ENCODE peak calls at places on chromosomes 3 and 15, in seven cellular contexts. Q is H1, U is IMR-90, Z is neuronal stem cell, D is H9, A is trophoblast cell, R is mesenchymal stem cell. M is an unnamed sample.

GRCh38 chr3:108455212-108455705 is 55.1 kb downstream of the MYH15 start:
- DNase-seq in Q (no peak), U (peak; percentile 41), Z (no peak), D (no peak), A (no peak), R (no peak), M (no peak)

GRCh38 chr3:43400162-43400561 is 113.8 kb downstream of the SNRK start:
- DNase-seq in Q (no peak), U (no peak), Z (no peak), D (no peak), A (no peak), R (no peak), M (no peak)

GRCh38 chr3:135471911-135472310 is 493.6 kb upstream of the PPP2R3A start:
- DNase-seq in Q (no peak), U (no peak), Z (no peak), D (no peak), A (no peak), R (no peak), M (no peak)

GRCh38 chr3:13030649-13031048 is 42.6 kb downstream of the IQSEC1 start:
- DNase-seq in Q (no peak), U (no peak), Z (no peak), D (no peak), A (no peak), R (no peak), M (no peak)

GRCh38 chr3:27723803-27724458 is 1.8 kb upstream of the EOMES start:
- DNase-seq in Q (peak; percentile 57), U (no peak), Z (no peak), D (no peak), A (no peak), R (no peak), M (peak; percentile 47)

GRCh38 chr3:36969540-36970432 is 23.1 kb downstream of the EPM2AIP1 start:
- DNase-seq in Q (no peak), U (peak; percentile 93), Z (peak; percentile 79), D (peak; percentile 60), A (peak; percentile 47), R (peak; percentile 82), M (peak; percentile 98)

GRCh38 chr15:101718896-101719295 is 5.4 kb downstream of the TARS3 start:
- DNase-seq in Q (no peak), U (no peak), Z (no peak), D (no peak), A (no peak), R (no peak), M (no peak)

GRCh38 chr3:115885621-115886020 is 262.3 kb downstream of the GAP43 start:
- DNase-seq in Q (no peak), U (peak; percentile 26), Z (peak; percentile 26), D (no peak), A (no peak), R (peak; percentile 20), M (peak; percentile 40)

GRCh38 chr3:66572938-66573710 is 72.3 kb upstream of the LRIG1 start:
- DNase-seq in Q (peak; percentile 88), U (no peak), Z (peak; percentile 29), D (peak; percentile 91), A (peak; percentile 39), R (peak; percentile 22), M (peak; percentile 87)

GRCh38 chr3:31945738-31946052 is 35.4 kb downstream of the OSBPL10 start:
- DNase-seq in Q (no peak), U (peak; percentile 73), Z (no peak), D (no peak), A (no peak), R (no peak), M (no peak)

GRCh38 chr3:118272976-118273375 is 761.7 kb downstream of the IGSF11 start:
- DNase-seq in Q (no peak), U (peak; percentile 0), Z (no peak), D (no peak), A (no peak), R (no peak), M (no peak)

GRCh38 chr15:25230442-25230841 is 208.4 kb downstream of the UBE3A start:
- DNase-seq in Q (no peak), U (no peak), Z (no peak), D (no peak), A (no peak), R (no peak), M (no peak)

GRCh38 chr15:20340931-20341661 is 200.5 kb downstream of the GOLGA6L6 start:
- DNase-seq in Q (no peak), U (no peak), Z (no peak), D (peak; percentile 83), A (peak; percentile 41), R (no peak), M (no peak)

DNA sequence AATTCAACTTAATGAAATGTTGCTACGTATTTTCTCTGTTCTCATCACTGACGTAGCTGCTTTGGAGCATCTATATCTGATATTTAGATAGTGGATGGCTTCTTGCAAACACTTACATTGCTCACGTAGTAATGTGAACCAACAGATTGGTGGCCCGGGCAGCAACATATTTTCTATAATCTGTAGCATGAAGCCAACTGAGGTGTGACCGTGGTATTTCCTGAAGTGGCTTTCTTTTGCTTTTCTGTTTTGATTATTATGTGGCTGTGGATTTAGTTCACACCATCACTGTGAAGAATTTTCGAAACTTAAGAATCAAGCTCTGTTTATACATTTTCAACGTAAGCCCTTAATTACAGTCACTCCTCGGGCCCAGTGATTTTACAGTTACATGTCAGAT is 288.5 kb downstream of the LPP start:
- DNase-seq in Q (no peak), U (no peak), Z (no peak), D (no peak), A (no peak), R (no peak), M (no peak)
- H3K18ac ChIP-seq in Q (no peak overlapping the region), U (no peak overlapping the region), Z (no peak overlapping the region), D (no peak overlapping the region), A (no peak overlapping the region), R (no peak overlapping the region), M (no peak overlapping the region)

GRCh38 chr15:78308422-78309021 is 9.1 kb upstream of the SKIC8 start:
- DNase-seq in Q (peak; percentile 94), U (peak; percentile 58), Z (no peak), D (peak; percentile 92), A (peak; percentile 56), R (peak; percentile 68), M (peak; percentile 80)

GRCh38 chr15:78303729-78304486 is 4.5 kb upstream of the SKIC8 start:
- DNase-seq in Q (peak; percentile 53), U (no peak), Z (no peak), D (peak; percentile 79), A (no peak), R (no peak), M (no peak)

GRCh38 chr15:78304487-78305413 is 5.3 kb upstream of the SKIC8 start:
- DNase-seq in Q (peak; percentile 43), U (no peak), Z (no peak), D (no peak), A (no peak), R (no peak), M (no peak)

GRCh38 chr15:78307977-78308376 is 8.6 kb upstream of the SKIC8 start:
- DNase-seq in Q (no peak), U (no peak), Z (no peak), D (no peak), A (no peak), R (no peak), M (no peak)

GRCh38 chr15:78306176-78306774 is 6.9 kb upstream of the SKIC8 start:
- DNase-seq in Q (no peak), U (peak; percentile 76), Z (no peak), D (no peak), A (no peak), R (peak; percentile 78), M (peak; percentile 58)
- H3K23ac ChIP-seq in Q (no peak overlapping the region), U (peak overlapping the region; percentile 5), Z (no peak overlapping the region), D (no peak overlapping the region), A (no peak overlapping the region), R (no peak overlapping the region), M (no peak overlapping the region)

DNA sequence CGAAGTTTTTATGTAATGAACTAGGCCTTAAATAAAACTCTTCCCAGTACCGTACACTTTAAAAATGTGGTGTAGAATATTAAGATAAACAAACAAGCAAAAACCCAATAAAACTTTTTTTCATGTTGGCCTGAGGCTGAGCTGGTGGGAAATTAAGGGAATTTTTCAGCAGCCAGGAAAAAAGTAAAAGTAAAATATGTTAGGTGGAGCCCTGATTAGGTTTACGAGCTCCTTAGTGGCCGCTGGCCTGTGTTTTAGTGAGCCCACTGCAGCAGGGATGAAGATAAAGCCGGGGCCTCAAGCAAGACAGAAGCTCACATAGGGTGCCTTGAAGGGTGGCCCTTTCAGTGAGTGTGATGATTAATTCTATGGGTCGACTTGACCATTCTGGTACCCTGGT is 16.1 kb upstream of the ARL14 start:
- DNase-seq in Q (no peak), U (no peak), Z (no peak), D (no peak), A (no peak), R (no peak), M (no peak)
- H4K8ac ChIP-seq in Q (no peak overlapping the region), U (no peak overlapping the region), Z (no peak overlapping the region), D (no peak overlapping the region), A (no peak overlapping the region), R (no peak overlapping the region), M (no peak overlapping the region)

GRCh38 chr3:14468621-14468981 is 66.2 kb downstream of the SLC6A6 start:
- DNase-seq in Q (no peak), U (no peak), Z (no peak), D (no peak), A (no peak), R (no peak), M (no peak)
- H3K18ac ChIP-seq in Q (no peak overlapping the region), U (no peak overlapping the region), Z (no peak overlapping the region), D (no peak overlapping the region), A (no peak overlapping the region), R (no peak overlapping the region), M (no peak overlapping the region)

DNA sequence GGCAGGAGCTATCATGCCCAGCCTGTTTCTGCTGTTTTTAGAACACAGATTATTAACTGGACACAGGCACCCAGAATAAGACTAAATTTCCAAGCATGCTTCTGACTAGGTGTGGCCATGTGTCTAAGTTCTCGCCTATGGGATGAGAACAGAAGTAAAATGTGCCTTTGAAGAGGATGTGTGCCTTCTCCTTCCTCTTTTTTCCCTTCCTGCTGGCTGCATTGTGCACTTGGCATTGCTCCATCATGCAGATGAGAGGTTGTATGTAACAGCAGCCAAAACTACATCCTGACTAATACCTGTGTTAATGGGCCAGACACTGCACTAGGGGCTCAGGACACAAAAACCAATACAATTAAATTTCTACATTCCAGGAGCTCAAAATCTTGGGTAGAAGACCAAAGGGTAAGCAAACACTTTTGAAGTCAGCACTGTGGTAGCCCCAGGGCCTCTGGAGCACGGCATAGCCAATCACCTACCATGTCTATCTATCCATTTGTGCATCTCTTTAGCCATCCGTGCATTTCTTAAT is 40.9 kb upstream of the RNU6-1 start:
- DNase-seq in Q (no peak), U (peak; percentile 20), Z (no peak), D (no peak), A (no peak), R (no peak), M (no peak)
- H3K23ac ChIP-seq in Q (no peak overlapping the region), U (no peak overlapping the region), Z (no peak overlapping the region), D (no peak overlapping the region), A (no peak overlapping the region), R (no peak overlapping the region), M (no peak overlapping the region)

DNA sequence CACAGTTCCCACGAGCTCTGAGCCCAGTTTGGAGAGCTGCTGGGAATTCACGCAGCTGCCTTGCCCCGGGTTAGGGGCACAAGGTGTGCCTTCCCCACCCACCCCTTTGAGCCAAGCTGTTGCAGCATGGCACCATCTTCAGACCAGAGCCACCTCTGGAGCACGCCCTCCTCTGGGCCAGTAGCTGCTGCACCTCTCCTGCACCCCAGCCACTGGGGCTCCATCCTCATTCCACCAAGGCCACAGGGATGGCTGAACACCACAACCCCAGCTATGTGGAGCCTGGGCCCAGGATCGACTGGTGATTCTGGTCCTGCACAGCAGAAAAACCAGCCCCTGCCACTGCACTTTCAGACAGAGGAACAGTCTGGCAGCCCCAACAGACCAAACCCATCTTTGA is 25.7 kb downstream of the TUBGCP5 start:
- DNase-seq in Q (no peak), U (no peak), Z (no peak), D (no peak), A (no peak), R (no peak), M (no peak)
- H4K8ac ChIP-seq in Q (no peak overlapping the region), U (no peak overlapping the region), Z (no peak overlapping the region), D (no peak overlapping the region), A (no peak overlapping the region), R (no peak overlapping the region), M (no peak overlapping the region)